ENCODE peak calls at places on chromosome 2, in six cellular contexts. K is A549, C is stomach, H is upper lobe of left lung, T is transverse colon, R is ovary. S is an unnamed sample.
A peak's percentile ranks its signal among the peaks of the same experiment; 100 is the strongest.

GRCh38 chr2:184890311-184890710 is 292.0 kb downstream of the ZNF804A start:
- DNase-seq in K (no peak), C (no peak), H (no peak), T (no peak), R (no peak), S (no peak)

GRCh38 chr2:60439219-60439974 is 114.1 kb downstream of the BCL11A start:
- DNase-seq in K (no peak), C (peak; percentile 47), H (peak; percentile 72), T (peak; percentile 62), R (no peak), S (no peak)

GRCh38 chr2:195396479-195396878 is 260.5 kb upstream of the SLC39A10 start:
- DNase-seq in K (no peak), C (no peak), H (no peak), T (no peak), R (no peak), S (no peak)

GRCh38 chr2:158748925-158749590 is 46.1 kb upstream of the DAPL1 start:
- DNase-seq in K (no peak), C (no peak), H (no peak), T (no peak), R (no peak), S (no peak)

GRCh38 chr2:26561918-26562810 is 79.0 kb downstream of the CIB4 start:
- DNase-seq in K (peak; percentile 64), C (peak; percentile 72), H (peak; percentile 23), T (peak; percentile 61), R (no peak), S (peak; percentile 69)

GRCh38 chr2:4499316-4499715 is 795.9 kb downstream of the DCDC2C start:
- DNase-seq in K (no peak), C (no peak), H (no peak), T (no peak), R (no peak), S (no peak)

GRCh38 chr2:70850905-70851304 is 15.3 kb upstream of the CD207 start:
- DNase-seq in K (no peak), C (no peak), H (no peak), T (no peak), R (no peak), S (no peak)

GRCh38 chr2:939936-940620 is 10.6 kb upstream of the SNTG2 start:
- DNase-seq in K (no peak), C (no peak), H (no peak), T (no peak), R (no peak), S (no peak)

GRCh38 chr2:9769171-9770005 is 73.9 kb upstream of the TAF1B start:
- DNase-seq in K (no peak), C (no peak), H (no peak), T (no peak), R (no peak), S (peak; percentile 70)

GRCh38 chr2:201532686-201533304 is 81.3 kb downstream of the STRADB start:
- DNase-seq in K (no peak), C (no peak), H (no peak), T (no peak), R (no peak), S (no peak)

GRCh38 chr2:144412727-144413126 is 107.2 kb downstream of the ZEB2 start:
- DNase-seq in K (no peak), C (no peak), H (no peak), T (no peak), R (no peak), S (no peak)

GRCh38 chr2:120520929-120521912 is 175.3 kb downstream of the INHBB start:
- DNase-seq in K (peak; percentile 64), C (peak; percentile 67), H (peak; percentile 58), T (peak; percentile 41), R (no peak), S (no peak)

GRCh38 chr2:46508312-46508711 is 28.9 kb downstream of the TMEM247 start:
- DNase-seq in K (no peak), C (no peak), H (no peak), T (no peak), R (no peak), S (no peak)

GRCh38 chr2:174827371-174828369 is 63.4 kb upstream of the CHRNA1 start:
- DNase-seq in K (no peak), C (no peak), H (no peak), T (no peak), R (no peak), S (no peak)

GRCh38 chr2:232435375-232435648 is 20.6 kb upstream of the ALPI start:
- DNase-seq in K (no peak), C (no peak), H (peak; percentile 19), T (no peak), R (no peak), S (no peak)

GRCh38 chr2:19124135-19124534 is 234.3 kb downstream of the OSR1 start:
- DNase-seq in K (peak; percentile 42), C (no peak), H (no peak), T (no peak), R (no peak), S (no peak)

GRCh38 chr2:201413143-201413542 is 38.1 kb downstream of the TRAK2 start:
- DNase-seq in K (no peak), C (no peak), H (no peak), T (no peak), R (no peak), S (no peak)

GRCh38 chr2:216170362-216170761 is 61.2 kb downstream of the XRCC5 start:
- DNase-seq in K (no peak), C (no peak), H (no peak), T (no peak), R (no peak), S (no peak)

GRCh38 chr2:203599509-203599908 is 64.4 kb upstream of the RAPH1 start:
- DNase-seq in K (no peak), C (no peak), H (no peak), T (no peak), R (no peak), S (no peak)

GRCh38 chr2:183995632-183996031 is 602.7 kb upstream of the ZNF804A start:
- DNase-seq in K (peak; percentile 50), C (no peak), H (no peak), T (no peak), R (no peak), S (no peak)

GRCh38 chr2:46982356-46983064 is 66.9 kb upstream of the MCFD2 start:
- DNase-seq in K (no peak), C (no peak), H (no peak), T (no peak), R (no peak), S (no peak)

GRCh38 chr2:213834746-213835145 is 550.5 kb downstream of the SPAG16 start:
- DNase-seq in K (no peak), C (no peak), H (no peak), T (no peak), R (no peak), S (no peak)

GRCh38 chr2:200728630-200729029 is 83.1 kb upstream of the BZW1 start:
- DNase-seq in K (peak; percentile 19), C (no peak), H (no peak), T (no peak), R (peak; percentile 72), S (no peak)

GRCh38 chr2:45255568-45255967 is 246.3 kb upstream of the SIX2 start:
- DNase-seq in K (no peak), C (no peak), H (no peak), T (no peak), R (no peak), S (no peak)

GRCh38 chr2:45257820-45258219 is 248.6 kb upstream of the SIX2 start:
- DNase-seq in K (no peak), C (no peak), H (no peak), T (no peak), R (no peak), S (no peak)

GRCh38 chr2:45258251-45258775 is 249.1 kb upstream of the SIX2 start:
- DNase-seq in K (no peak), C (no peak), H (no peak), T (no peak), R (no peak), S (no peak)

GRCh38 chr2:45256173-45256866 is 247.1 kb upstream of the SIX2 start:
- DNase-seq in K (no peak), C (no peak), H (no peak), T (no peak), R (no peak), S (no peak)

GRCh38 chr2:45256867-45257641 is 247.8 kb upstream of the SIX2 start:
- DNase-seq in K (no peak), C (no peak), H (no peak), T (no peak), R (no peak), S (no peak)
- TF ChIP-seq EP300 in K (no peak), C (no peak), H (no peak), T (no peak), R (no peak), S (no peak)

GRCh38 chr2:217944923-217945322 is 57.9 kb downstream of the TNS1 start:
- DNase-seq in K (no peak), C (no peak), H (no peak), T (no peak), R (no peak), S (peak; percentile 50)

GRCh38 chr2:217942731-217943335 is 60.0 kb downstream of the TNS1 start:
- DNase-seq in K (no peak), C (no peak), H (no peak), T (no peak), R (no peak), S (no peak)

GRCh38 chr2:217944366-217944765 is 58.4 kb downstream of the TNS1 start:
- DNase-seq in K (no peak), C (no peak), H (no peak), T (no peak), R (no peak), S (no peak)

GRCh38 chr2:217941886-217942728 is 60.7 kb downstream of the TNS1 start:
- DNase-seq in K (no peak), C (no peak), H (peak; percentile 86), T (no peak), R (no peak), S (no peak)

GRCh38 chr2:217943379-217944321 is 59.1 kb downstream of the TNS1 start:
- DNase-seq in K (peak; percentile 35), C (peak; percentile 81), H (peak; percentile 92), T (peak; percentile 75), R (peak; percentile 76), S (no peak)
- TF ChIP-seq POLR2A in K (peak; percentile 32), C (no peak), H (no peak), T (peak; percentile 81), R (peak; percentile 37), S (peak; percentile 31)

DNA sequence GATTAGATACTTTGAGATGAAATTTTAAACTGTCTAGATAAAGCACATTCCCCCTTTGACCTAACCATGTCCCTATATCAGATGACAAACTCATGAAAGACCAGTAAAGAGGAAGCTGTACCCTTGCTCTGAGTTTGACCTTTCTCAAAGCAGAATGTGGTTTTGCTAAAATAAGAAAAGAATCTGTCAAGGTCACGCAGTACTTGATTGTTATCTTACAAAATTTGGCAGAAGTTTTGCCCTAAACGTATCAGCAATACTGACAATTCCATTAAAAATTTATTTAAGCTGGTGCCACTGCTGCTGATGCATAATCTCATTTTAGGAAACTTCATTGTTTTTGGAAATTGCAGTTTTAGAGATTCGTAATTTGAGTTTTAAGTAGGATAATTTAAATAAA is 31.2 kb upstream of the GALM start:
- DNase-seq in K (no peak), C (no peak), H (no peak), T (no peak), R (no peak), S (no peak)
- TF ChIP-seq EP300 in K (no peak), C (no peak), H (no peak), T (no peak), R (no peak), S (no peak)

DNA sequence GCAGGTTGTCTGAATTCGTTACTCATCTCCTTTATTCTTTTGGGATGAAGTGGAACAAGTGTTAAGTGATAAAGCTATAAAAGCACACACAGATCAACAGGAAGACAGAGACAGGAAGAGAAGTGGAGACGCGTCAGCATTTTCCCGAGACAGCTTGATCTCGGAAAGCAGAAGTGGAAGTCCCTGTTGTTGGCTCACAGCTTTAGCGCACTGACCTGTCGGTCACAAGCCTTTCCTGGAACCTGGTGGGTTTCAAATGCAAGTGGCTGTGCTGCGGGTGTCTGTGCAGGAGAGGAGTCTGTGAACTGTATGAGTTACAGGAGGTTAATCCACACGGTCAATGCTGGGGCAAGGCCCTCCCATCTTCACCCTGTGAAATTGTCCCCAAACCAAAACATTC is 116.6 kb upstream of the PELI1 start:
- DNase-seq in K (no peak), C (peak; percentile 48), H (peak; percentile 87), T (peak; percentile 71), R (no peak), S (peak; percentile 72)
- TF ChIP-seq POLR2A in K (no peak), C (no peak), H (no peak), T (no peak), R (no peak), S (no peak)

S was measured in suprapubic skin.